ENCODE peak calls at places on chromosomes 1 and 21, in five cellular contexts. C is HFF-Myc, J is fibroblast of lung, N is SK-N-SH, M is fibroblast of pulmonary artery. L is an unnamed sample.

GRCh38 chr1:198121058-198121829 is 35.6 kb upstream of the NEK7 start:
- DNase-seq in N (no peak), C (peak), M (peak), J (peak), L (peak)

GRCh38 chr1:8419172-8419571 is 101.3 kb downstream of the SLC45A1 start:
- DNase-seq in M (peak), C (no peak), N (no peak), J (no peak), L (no peak)

GRCh38 chr1:236345728-236346127 is 48.4 kb upstream of the EDARADD start:
- DNase-seq in J (no peak), N (peak), C (no peak), M (no peak), L (peak)

GRCh38 chr21:32826317-32827167 is 55.0 kb upstream of the PAXBP1 start:
- DNase-seq in J (peak), C (peak), M (peak), N (peak), L (peak)

GRCh38 chr1:25650219-25650576 is 33.6 kb downstream of the MAN1C1 start:
- DNase-seq in M (no peak), C (no peak), N (no peak), J (no peak), L (no peak)

GRCh38 chr21:41425954-41426655 is at the start of gene MX1:
- DNase-seq in N (peak), M (peak), J (peak), C (no peak), L (no peak)

GRCh38 chr1:31828926-31829690 is 13.3 kb upstream of the SPOCD1 start:
- DNase-seq in N (no peak), C (no peak), J (no peak), M (no peak), L (no peak)

GRCh38 chr1:190497561-190497960 is 19.9 kb upstream of the BRINP3 start:
- DNase-seq in J (no peak), M (no peak), N (no peak), C (no peak), L (no peak)

GRCh38 chr1:228697209-228698016 is 37.9 kb upstream of the RHOU start:
- DNase-seq in J (peak), C (peak), M (peak), N (peak), L (peak)

GRCh38 chr21:41124626-41125240 is 43.2 kb upstream of the BACE2 start:
- DNase-seq in J (no peak), M (no peak), N (no peak), C (no peak), L (no peak)

GRCh38 chr1:164836614-164837018 is 277.6 kb downstream of the PBX1 start:
- DNase-seq in M (peak), C (no peak), J (no peak), N (peak), L (no peak)

GRCh38 chr1:192732787-192733186 is 76.1 kb upstream of the RGS2 start:
- DNase-seq in J (no peak), C (no peak), N (peak), M (no peak), L (peak)

GRCh38 chr1:151539321-151540020 is 638 bp upstream of the TUFT1 start:
- DNase-seq in N (no peak), M (peak), C (peak), J (peak), L (peak)

GRCh38 chr1:92118826-92119225 is 38.7 kb downstream of the BTBD8 start:
- DNase-seq in M (no peak), N (no peak), J (peak), C (no peak), L (peak)

GRCh38 chr1:7526867-7527732 is 244.0 kb upstream of the VAMP3 start:
- DNase-seq in M (no peak), J (peak), C (no peak), N (no peak), L (no peak)

GRCh38 chr1:75542818-75543570 is 67.9 kb downstream of the SLC44A5 start:
- DNase-seq in C (no peak), M (peak), N (no peak), J (peak), L (no peak)

GRCh38 chr1:107643766-107644165 is 321.2 kb downstream of the VAV3 start:
- DNase-seq in J (no peak), M (no peak), C (no peak), N (peak), L (no peak)

GRCh38 chr1:75265792-75266191 is 131.6 kb downstream of the LHX8 start:
- DNase-seq in J (peak), C (peak), N (peak), M (peak), L (peak)

GRCh38 chr1:245234217-245235120 is 79.7 kb downstream of the KIF26B start:
- DNase-seq in C (no peak), N (no peak), J (peak), M (no peak), L (no peak)

GRCh38 chr1:182869241-182869666 is 30.1 kb downstream of the DHX9 start:
- DNase-seq in J (no peak), N (no peak), M (no peak), C (no peak), L (no peak)

GRCh38 chr1:29297476-29297875 is 61.2 kb downstream of the PTPRU start:
- DNase-seq in N (no peak), C (no peak), M (no peak), J (peak), L (no peak)

GRCh38 chr1:209882942-209883340 is 55.1 kb upstream of the SYT14 start:
- DNase-seq in C (no peak), N (no peak), J (no peak), M (no peak), L (no peak)

GRCh38 chr21:27812279-27812678 is 845.4 kb upstream of the ADAMTS5 start:
- DNase-seq in J (no peak), N (no peak), C (no peak), M (peak), L (peak)

GRCh38 chr1:230266456-230266855 is 159.7 kb downstream of the PGBD5 start:
- DNase-seq in N (no peak), M (no peak), C (no peak), J (no peak), L (no peak)

GRCh38 chr1:12386130-12386529 is 156.3 kb downstream of the VPS13D start:
- DNase-seq in N (no peak), J (peak), M (no peak), C (no peak), L (peak)

GRCh38 chr1:19799233-19799876 is 361 bp downstream of the TMCO4 start:
- DNase-seq in M (peak), N (peak), J (peak), C (no peak), L (peak)

GRCh38 chr1:53590581-53591515 is 131.6 kb downstream of the DMRTB1 start:
- DNase-seq in N (peak), M (peak), J (peak), C (no peak), L (no peak)

GRCh38 chr1:42419449-42419848 is 36.4 kb downstream of the ZMYND12 start:
- DNase-seq in N (no peak), J (peak), M (peak), C (no peak), L (no peak)

GRCh38 chr1:167805041-167805556 is 83.3 kb downstream of the MPZL1 start:
- DNase-seq in J (no peak), N (peak), C (no peak), M (no peak), L (no peak)

GRCh38 chr21:21997390-21998333 is 999.5 kb downstream of the NCAM2 start:
- DNase-seq in M (no peak), N (no peak), C (no peak), J (no peak), L (no peak)

GRCh38 chr21:40165671-40166070 is 298.4 kb downstream of the PCP4 start:
- DNase-seq in J (peak), N (no peak), M (no peak), C (no peak), L (no peak)

GRCh38 chr1:211192227-211192626 is 58.3 kb upstream of the KCNH1 start:
- DNase-seq in J (no peak), C (no peak), N (no peak), M (no peak), L (no peak)

GRCh38 chr1:204461331-204462228 is 33.0 kb downstream of the PIK3C2B start:
- DNase-seq in M (no peak), C (no peak), N (no peak), J (no peak), L (no peak)

GRCh38 chr21:34243562-34243961 is 120.2 kb upstream of the KCNE2 start:
- DNase-seq in C (peak), M (peak), N (peak), J (peak), L (peak)
- TF ChIP-seq CTCF in C (peak), M (peak), N (peak), J (peak), L (peak)

DNA sequence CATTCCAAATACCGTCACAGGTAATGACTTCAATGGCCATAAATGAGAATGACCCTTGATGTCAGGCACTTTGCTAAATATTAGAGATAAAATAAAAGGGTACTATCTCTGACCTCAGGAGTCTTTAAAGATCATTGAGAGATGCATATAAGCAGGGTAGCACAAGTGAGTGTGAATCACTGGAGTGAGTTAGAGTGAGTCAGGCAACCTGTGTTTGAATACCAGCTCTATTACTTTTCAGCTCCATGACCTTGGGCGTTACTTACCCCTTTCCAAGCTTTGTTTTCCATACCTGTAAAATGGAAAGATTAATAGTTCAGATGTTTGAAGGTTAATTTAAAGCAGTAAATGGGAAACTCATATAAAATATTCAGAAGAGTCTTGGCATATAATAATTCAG is 1058.0 kb upstream of the ADGRL4 start:
- DNase-seq in C (no peak), N (no peak), J (peak), M (no peak), L (peak)
- TF ChIP-seq CTCF in C (no peak), N (no peak), J (no peak), M (no peak), L (no peak)

GRCh38 chr1:10424034-10424433 is 6.2 kb upstream of the CENPS start:
- DNase-seq in N (peak), J (peak), M (peak), C (no peak), L (no peak)
- TF ChIP-seq CTCF in N (no peak), J (no peak), M (peak), C (no peak), L (no peak)

GRCh38 chr1:55867444-55867843 is 652.3 kb upstream of the USP24 start:
- DNase-seq in M (no peak), C (no peak), J (no peak), N (no peak), L (no peak)

GRCh38 chr1:55869050-55869449 is 653.9 kb upstream of the USP24 start:
- DNase-seq in J (peak), M (peak), N (no peak), C (no peak), L (no peak)

GRCh38 chr1:55870076-55870475 is 654.9 kb upstream of the USP24 start:
- DNase-seq in C (no peak), J (peak), N (no peak), M (no peak), L (no peak)

GRCh38 chr1:55868026-55868425 is 652.9 kb upstream of the USP24 start:
- DNase-seq in M (peak), C (peak), J (peak), N (no peak), L (peak)
- TF ChIP-seq CTCF in M (no peak), C (no peak), J (peak), N (no peak), L (no peak)

L was measured in MCF 10A.